ENCODE peak calls at places on chromosome 17, in five cellular contexts. P, Q, Z, E and O are unnamed samples.

GRCh38 chr17:74443516-74444296 is 11.8 kb downstream of the GPRC5C start:
- DNase-seq in P (no peak), Q (no peak), E (no peak), Z (no peak), O (no peak)

GRCh38 chr17:15919466-15919865 is 25.5 kb upstream of the ADORA2B start:
- DNase-seq in Q (no peak), P (no peak), Z (no peak), E (peak; percentile 15), O (no peak)

GRCh38 chr17:3557768-3558583 is at the start of gene TRPV3:
- DNase-seq in P (no peak), Q (no peak), E (peak; percentile 90), Z (no peak), O (peak; percentile 72)

GRCh38 chr17:8371786-8372185 is 4.7 kb downstream of the KRABD2 start:
- DNase-seq in Q (no peak), E (no peak), P (peak; percentile 68), Z (no peak), O (no peak)

GRCh38 chr17:21280081-21280518 is 4.4 kb upstream of the MAP2K3 start:
- DNase-seq in Z (peak; percentile 85), E (peak; percentile 91), P (peak; percentile 69), Q (peak; percentile 97), O (peak; percentile 89)

GRCh38 chr17:44444735-44445105 is 55.3 kb upstream of the ITGA2B start:
- DNase-seq in P (no peak), Z (peak; percentile 65), Q (no peak), E (no peak), O (no peak)

GRCh38 chr17:65449495-65449894 is 112.0 kb downstream of the AXIN2 start:
- DNase-seq in Z (no peak), P (no peak), Q (no peak), E (no peak), O (no peak)

GRCh38 chr17:2455956-2456355 is 55.1 kb upstream of the MNT start:
- DNase-seq in E (no peak), P (no peak), Z (no peak), Q (no peak), O (no peak)

GRCh38 chr17:48162946-48163506 is 55.5 kb downstream of the SNX11 start:
- DNase-seq in Z (peak; percentile 57), Q (no peak), P (no peak), E (no peak), O (no peak)

GRCh38 chr17:2083613-2084128 is 28.8 kb downstream of the HIC1 start:
- DNase-seq in E (no peak), Z (peak; percentile 82), Q (no peak), P (peak; percentile 37), O (no peak)

GRCh38 chr17:50447870-50448573 is 20.7 kb downstream of the CHAD start:
- DNase-seq in Z (peak; percentile 53), P (no peak), E (peak; percentile 50), Q (no peak), O (no peak)

GRCh38 chr17:71444011-71444574 is 676.7 kb upstream of the SOX9 start:
- DNase-seq in P (no peak), E (no peak), Q (no peak), Z (no peak), O (no peak)

GRCh38 chr17:49969134-49969759 is at the start of gene DLX4:
- DNase-seq in E (no peak), Q (peak; percentile 81), Z (no peak), P (no peak), O (peak; percentile 94)

GRCh38 chr17:350706-351435 is 1.7 kb downstream of the RPH3AL start:
- DNase-seq in Z (peak; percentile 96), E (peak; percentile 83), Q (no peak), P (peak; percentile 95), O (peak; percentile 92)

GRCh38 chr17:41967921-41968578 is 1.5 kb downstream of the CNP start:
- DNase-seq in Q (no peak), E (no peak), Z (no peak), P (no peak), O (no peak)

GRCh38 chr17:41968676-41969075 is 2.1 kb downstream of the CNP start:
- DNase-seq in P (no peak), Q (no peak), E (no peak), Z (no peak), O (no peak)

GRCh38 chr17:41965694-41966375 is 760 bp upstream of the CNP start:
- DNase-seq in P (no peak), Z (peak; percentile 71), E (peak; percentile 82), Q (peak; percentile 82), O (no peak)

GRCh38 chr17:41967141-41967920 is 736 bp downstream of the CNP start:
- DNase-seq in E (no peak), Z (no peak), P (no peak), Q (peak; percentile 59), O (no peak)

GRCh38 chr17:41966453-41967140 is at the start of gene CNP:
- DNase-seq in P (peak; percentile 91), Q (peak; percentile 90), Z (peak; percentile 92), E (peak; percentile 94), O (peak; percentile 91)
- TF ChIP-seq POLR2A in P (peak; percentile 96), Q (peak; percentile 53), Z (peak; percentile 84), E (peak; percentile 58), O (peak; percentile 93)

GRCh38 chr17:72726936-72727335 is 365.6 kb downstream of the SLC39A11 start:
- DNase-seq in P (no peak), Q (no peak), Z (no peak), E (no peak), O (no peak)
- TF ChIP-seq POLR2A in P (no peak), Q (no peak), Z (no peak), E (no peak), O (no peak)

DNA sequence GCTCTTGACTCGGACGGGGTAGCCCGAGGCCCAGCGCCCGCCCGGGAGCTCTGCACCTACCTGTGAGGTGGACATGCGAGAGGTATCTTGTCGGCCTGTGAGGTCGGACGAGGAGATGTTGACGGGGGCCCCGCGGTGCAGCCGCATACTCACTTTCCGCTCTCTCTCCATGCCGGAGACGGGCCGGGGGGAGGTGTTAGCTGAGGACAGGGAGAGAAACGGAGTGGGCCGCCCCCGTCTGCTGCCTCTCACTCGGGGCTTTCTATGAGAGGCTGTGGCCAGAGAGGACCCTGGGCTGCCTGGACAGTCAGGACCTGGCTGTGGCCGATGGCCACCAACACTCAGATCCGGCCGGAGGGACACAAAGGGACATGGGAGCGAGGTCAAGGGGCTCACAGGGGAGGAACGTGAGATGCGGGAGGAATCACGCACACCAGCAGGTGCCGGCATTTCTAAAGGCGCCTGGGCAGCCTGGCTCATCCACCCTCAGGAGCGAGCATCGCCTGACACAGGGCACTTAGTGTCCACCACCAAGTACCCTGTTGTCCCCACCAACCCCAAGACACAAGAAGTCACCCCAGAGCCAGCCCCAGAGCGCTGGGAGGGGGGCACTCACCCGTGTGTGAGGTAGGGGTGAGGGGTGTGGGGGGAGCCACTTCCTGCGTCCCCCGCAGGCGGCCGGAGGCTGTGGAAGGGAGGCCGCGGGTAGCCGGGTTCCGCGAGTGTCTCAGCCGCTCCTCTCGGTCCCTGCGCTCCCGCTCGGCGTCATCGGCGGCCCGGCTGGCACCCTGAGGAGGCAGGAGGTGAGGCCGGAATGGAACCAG is 20.2 kb downstream of the SLC16A3 start:
- DNase-seq in P (no peak), Z (no peak), E (no peak), Q (no peak), O (no peak)
- TF ChIP-seq POLR2A in P (no peak), Z (no peak), E (no peak), Q (no peak), O (no peak)

GRCh38 chr17:30436729-30437128 is 40.5 kb upstream of the GOSR1 start:
- DNase-seq in P (no peak), E (no peak), Z (no peak), Q (no peak), O (no peak)
- TF ChIP-seq POLR2A in P (no peak), E (no peak), Z (no peak), Q (no peak), O (no peak)

DNA sequence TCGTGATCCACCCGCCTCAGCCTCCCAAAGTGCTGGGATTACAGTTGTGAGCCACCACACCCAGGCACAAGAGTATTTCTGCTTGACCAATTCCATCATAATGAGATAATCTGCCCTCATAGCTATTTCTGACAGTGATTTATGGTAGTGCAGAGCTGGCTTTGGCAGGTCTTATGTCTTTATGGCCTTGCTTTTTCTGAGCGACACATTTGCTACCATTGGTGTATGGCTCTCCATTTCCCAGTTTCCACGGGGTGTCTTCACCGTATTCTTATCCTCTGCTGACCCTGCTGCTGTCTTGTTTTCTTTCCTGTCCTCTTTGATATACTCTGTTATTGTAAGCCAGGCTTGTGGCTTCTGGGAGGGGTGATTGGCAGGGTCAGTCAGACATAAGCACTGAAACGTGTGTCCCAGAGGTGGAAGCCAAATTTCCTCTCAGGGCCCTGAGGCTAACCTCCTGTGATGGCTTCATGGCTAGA is 161.1 kb upstream of the TBX2 start:
- DNase-seq in E (no peak), P (no peak), Q (no peak), Z (no peak), O (no peak)
- TF ChIP-seq POLR2A in E (no peak), P (no peak), Q (no peak), Z (no peak), O (no peak)

DNA sequence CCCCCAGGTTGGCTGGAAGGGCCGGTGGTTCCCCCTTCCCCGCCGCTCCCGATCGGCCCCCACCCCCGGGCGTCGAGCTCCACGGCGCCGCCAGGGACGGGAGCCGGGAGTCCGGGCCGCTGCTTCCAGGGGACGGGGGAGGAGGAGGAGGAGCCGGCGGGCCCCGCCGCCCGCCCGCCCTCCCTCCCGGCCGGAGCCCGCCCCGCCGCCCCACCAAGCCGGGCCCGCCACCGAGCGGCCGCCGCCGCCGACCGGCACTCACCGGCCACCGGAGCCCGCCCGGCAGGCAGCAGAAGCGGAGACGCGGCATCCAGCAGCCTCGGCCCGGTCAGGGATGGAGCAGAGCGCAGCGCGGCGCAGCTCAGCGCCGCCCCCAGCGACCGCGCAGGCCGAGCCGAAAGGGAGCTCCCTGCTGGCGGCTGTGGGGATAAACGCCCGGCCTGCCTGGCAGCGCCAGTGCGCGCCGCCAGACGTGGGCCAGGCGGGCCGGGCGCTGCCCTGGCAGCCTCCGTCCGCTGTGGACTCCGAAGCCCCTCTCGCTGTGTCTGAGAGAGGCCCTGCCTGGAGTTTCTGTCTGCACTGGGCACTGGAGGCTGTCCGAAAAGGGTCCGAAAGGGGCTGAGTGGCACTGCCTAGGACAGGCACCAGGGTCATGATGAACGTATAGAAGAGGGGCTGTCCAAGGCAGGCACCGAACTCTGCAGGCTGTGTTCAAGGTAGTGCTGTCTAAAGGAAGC is at the start of gene MYO18A:
- DNase-seq in P (peak; percentile 74), E (peak; percentile 90), Q (peak; percentile 89), Z (peak; percentile 82), O (peak; percentile 97)
- TF ChIP-seq POLR2A in P (no peak), E (peak; percentile 19), Q (no peak), Z (peak; percentile 70), O (peak; percentile 42)